ENCODE peak calls at places on chromosomes 4 and X, in ten cellular contexts. One of them, this sample, is unnamed.
A peak's percentile ranks its signal among the peaks of the same experiment; 100 is the strongest.

GRCh38 chr4:106266201-106266600 is 49.8 kb downstream of the TBCK start:
- DNase-seq in Calu3: no peak
- DNase-seq in pancreas: no peak
- DNase-seq in CD4-positive, alpha-beta T cell: no peak
- DNase-seq in left ventricle myocardium inferior: no peak
- DNase-seq in A673: peak; percentile 79
- DNase-seq in esophagus muscularis mucosa: no peak
- DNase-seq in heart left ventricle: no peak
- DNase-seq in endothelial cell: no peak
- DNase-seq in glutamatergic neuron: no peak
- DNase-seq in this sample: no peak

GRCh38 chrX:65723706-65724105 is 56.3 kb downstream of the MSN start:
- DNase-seq in Calu3: no peak
- DNase-seq in pancreas: no peak
- DNase-seq in CD4-positive, alpha-beta T cell: no peak
- DNase-seq in left ventricle myocardium inferior: no peak
- DNase-seq in A673: no peak
- DNase-seq in esophagus muscularis mucosa: no peak
- DNase-seq in heart left ventricle: no peak
- DNase-seq in endothelial cell: no peak
- DNase-seq in glutamatergic neuron: no peak
- DNase-seq in this sample: peak; percentile 63

GRCh38 chr4:139278956-139279722 is 886 bp downstream of the MGARP start:
- DNase-seq in Calu3: peak; percentile 1
- DNase-seq in pancreas: no peak
- DNase-seq in CD4-positive, alpha-beta T cell: no peak
- DNase-seq in left ventricle myocardium inferior: no peak
- DNase-seq in A673: no peak
- DNase-seq in esophagus muscularis mucosa: no peak
- DNase-seq in heart left ventricle: no peak
- DNase-seq in endothelial cell: peak; percentile 26
- DNase-seq in glutamatergic neuron: peak; percentile 35
- DNase-seq in this sample: no peak

GRCh38 chr4:170990989-170991589 is 822.1 kb upstream of the GALNTL6 start:
- DNase-seq in Calu3: peak; percentile 22
- DNase-seq in pancreas: no peak
- DNase-seq in CD4-positive, alpha-beta T cell: no peak
- DNase-seq in left ventricle myocardium inferior: no peak
- DNase-seq in A673: peak; percentile 50
- DNase-seq in esophagus muscularis mucosa: no peak
- DNase-seq in heart left ventricle: no peak
- DNase-seq in endothelial cell: peak; percentile 49
- DNase-seq in glutamatergic neuron: no peak
- DNase-seq in this sample: no peak

GRCh38 chrX:41870719-41871151 is 52.6 kb downstream of the CASK start:
- DNase-seq in Calu3: peak; percentile 49
- DNase-seq in pancreas: no peak
- DNase-seq in CD4-positive, alpha-beta T cell: no peak
- DNase-seq in left ventricle myocardium inferior: no peak
- DNase-seq in A673: no peak
- DNase-seq in esophagus muscularis mucosa: no peak
- DNase-seq in heart left ventricle: no peak
- DNase-seq in endothelial cell: no peak
- DNase-seq in glutamatergic neuron: no peak
- DNase-seq in this sample: no peak

GRCh38 chr4:66351761-66352160 is 681.5 kb upstream of the EPHA5 start:
- DNase-seq in Calu3: no peak
- DNase-seq in pancreas: no peak
- DNase-seq in CD4-positive, alpha-beta T cell: no peak
- DNase-seq in left ventricle myocardium inferior: no peak
- DNase-seq in A673: no peak
- DNase-seq in esophagus muscularis mucosa: no peak
- DNase-seq in heart left ventricle: no peak
- DNase-seq in endothelial cell: no peak
- DNase-seq in glutamatergic neuron: no peak
- DNase-seq in this sample: no peak

GRCh38 chrX:24148535-24149345 is 789 bp upstream of the ZFX start:
- DNase-seq in Calu3: no peak
- DNase-seq in pancreas: no peak
- DNase-seq in CD4-positive, alpha-beta T cell: peak; percentile 37
- DNase-seq in left ventricle myocardium inferior: no peak
- DNase-seq in A673: peak; percentile 59
- DNase-seq in esophagus muscularis mucosa: no peak
- DNase-seq in heart left ventricle: no peak
- DNase-seq in endothelial cell: no peak
- DNase-seq in glutamatergic neuron: no peak
- DNase-seq in this sample: peak; percentile 33

GRCh38 chr4:138499627-138500026 is 257.5 kb upstream of the SLC7A11 start:
- DNase-seq in Calu3: no peak
- DNase-seq in pancreas: peak; percentile 40
- DNase-seq in CD4-positive, alpha-beta T cell: no peak
- DNase-seq in left ventricle myocardium inferior: no peak
- DNase-seq in A673: no peak
- DNase-seq in esophagus muscularis mucosa: no peak
- DNase-seq in heart left ventricle: no peak
- DNase-seq in endothelial cell: no peak
- DNase-seq in glutamatergic neuron: no peak
- DNase-seq in this sample: no peak

GRCh38 chrX:154712781-154713391 is 38.0 kb downstream of the GAB3 start:
- DNase-seq in Calu3: no peak
- DNase-seq in pancreas: no peak
- DNase-seq in CD4-positive, alpha-beta T cell: no peak
- DNase-seq in left ventricle myocardium inferior: no peak
- DNase-seq in A673: no peak
- DNase-seq in esophagus muscularis mucosa: no peak
- DNase-seq in heart left ventricle: no peak
- DNase-seq in endothelial cell: no peak
- DNase-seq in glutamatergic neuron: no peak
- DNase-seq in this sample: peak; percentile 30

GRCh38 chrX:53281321-53281822 is at the start of gene IQSEC2:
- DNase-seq in Calu3: peak; percentile 85
- DNase-seq in pancreas: peak; percentile 93
- DNase-seq in CD4-positive, alpha-beta T cell: no peak
- DNase-seq in left ventricle myocardium inferior: peak; percentile 85
- DNase-seq in A673: peak; percentile 94
- DNase-seq in esophagus muscularis mucosa: peak; percentile 93
- DNase-seq in heart left ventricle: peak; percentile 88
- DNase-seq in endothelial cell: peak; percentile 16
- DNase-seq in glutamatergic neuron: no peak
- DNase-seq in this sample: no peak

GRCh38 chr4:143559757-143560147 is 46.2 kb downstream of the SMARCA5 start:
- DNase-seq in Calu3: no peak
- DNase-seq in pancreas: no peak
- DNase-seq in CD4-positive, alpha-beta T cell: peak; percentile 44
- DNase-seq in left ventricle myocardium inferior: no peak
- DNase-seq in A673: no peak
- DNase-seq in esophagus muscularis mucosa: no peak
- DNase-seq in heart left ventricle: peak; percentile 58
- DNase-seq in endothelial cell: no peak
- DNase-seq in glutamatergic neuron: no peak
- DNase-seq in this sample: peak; percentile 24

GRCh38 chrX:153888344-153888743 is 2.4 kb upstream of the L1CAM start:
- DNase-seq in Calu3: no peak
- DNase-seq in pancreas: no peak
- DNase-seq in CD4-positive, alpha-beta T cell: no peak
- DNase-seq in left ventricle myocardium inferior: no peak
- DNase-seq in A673: no peak
- DNase-seq in esophagus muscularis mucosa: no peak
- DNase-seq in heart left ventricle: no peak
- DNase-seq in endothelial cell: no peak
- DNase-seq in glutamatergic neuron: no peak
- DNase-seq in this sample: no peak

GRCh38 chr4:108118505-108118904 is 50.2 kb downstream of the LEF1 start:
- DNase-seq in Calu3: no peak
- DNase-seq in pancreas: no peak
- DNase-seq in CD4-positive, alpha-beta T cell: no peak
- DNase-seq in left ventricle myocardium inferior: no peak
- DNase-seq in A673: no peak
- DNase-seq in esophagus muscularis mucosa: no peak
- DNase-seq in heart left ventricle: no peak
- DNase-seq in endothelial cell: no peak
- DNase-seq in glutamatergic neuron: no peak
- DNase-seq in this sample: peak; percentile 63

GRCh38 chr4:24798036-24798610 is 2.8 kb downstream of the SOD3 start:
- DNase-seq in Calu3: no peak
- DNase-seq in pancreas: no peak
- DNase-seq in CD4-positive, alpha-beta T cell: no peak
- DNase-seq in left ventricle myocardium inferior: no peak
- DNase-seq in A673: no peak
- DNase-seq in esophagus muscularis mucosa: peak; percentile 79
- DNase-seq in heart left ventricle: no peak
- DNase-seq in endothelial cell: no peak
- DNase-seq in glutamatergic neuron: no peak
- DNase-seq in this sample: no peak

GRCh38 chr4:101020956-101021355 is 326.4 kb downstream of the PPP3CA start:
- DNase-seq in Calu3: no peak
- DNase-seq in pancreas: no peak
- DNase-seq in CD4-positive, alpha-beta T cell: no peak
- DNase-seq in left ventricle myocardium inferior: no peak
- DNase-seq in A673: peak; percentile 91
- DNase-seq in esophagus muscularis mucosa: no peak
- DNase-seq in heart left ventricle: no peak
- DNase-seq in endothelial cell: no peak
- DNase-seq in glutamatergic neuron: no peak
- DNase-seq in this sample: no peak

GRCh38 chrX:13845721-13846378 is 29.0 kb upstream of the GPM6B start:
- DNase-seq in Calu3: no peak
- DNase-seq in pancreas: no peak
- DNase-seq in CD4-positive, alpha-beta T cell: no peak
- DNase-seq in left ventricle myocardium inferior: no peak
- DNase-seq in A673: no peak
- DNase-seq in esophagus muscularis mucosa: no peak
- DNase-seq in heart left ventricle: no peak
- DNase-seq in endothelial cell: no peak
- DNase-seq in glutamatergic neuron: no peak
- DNase-seq in this sample: no peak

GRCh38 chrX:18931972-18932371 is 51.9 kb downstream of the PHKA2 start:
- DNase-seq in Calu3: peak; percentile 10
- DNase-seq in pancreas: no peak
- DNase-seq in CD4-positive, alpha-beta T cell: no peak
- DNase-seq in left ventricle myocardium inferior: no peak
- DNase-seq in A673: peak; percentile 90
- DNase-seq in esophagus muscularis mucosa: no peak
- DNase-seq in heart left ventricle: no peak
- DNase-seq in endothelial cell: peak; percentile 7
- DNase-seq in glutamatergic neuron: no peak
- DNase-seq in this sample: peak; percentile 2

GRCh38 chr4:111630705-111631104 is 514.5 kb upstream of the FAM241A start:
- DNase-seq in Calu3: no peak
- DNase-seq in pancreas: no peak
- DNase-seq in CD4-positive, alpha-beta T cell: no peak
- DNase-seq in left ventricle myocardium inferior: no peak
- DNase-seq in A673: peak; percentile 85
- DNase-seq in esophagus muscularis mucosa: no peak
- DNase-seq in heart left ventricle: no peak
- DNase-seq in endothelial cell: no peak
- DNase-seq in glutamatergic neuron: no peak
- DNase-seq in this sample: no peak
- TF ChIP-seq CTCF in Calu3: no peak
- TF ChIP-seq CTCF in pancreas: no peak
- TF ChIP-seq CTCF in CD4-positive, alpha-beta T cell: no peak
- TF ChIP-seq CTCF in left ventricle myocardium inferior: peak; percentile 37
- TF ChIP-seq CTCF in A673: peak; percentile 69
- TF ChIP-seq CTCF in esophagus muscularis mucosa: peak; percentile 19
- TF ChIP-seq CTCF in heart left ventricle: peak; percentile 22
- TF ChIP-seq CTCF in endothelial cell: peak; percentile 32
- TF ChIP-seq CTCF in glutamatergic neuron: no peak
- TF ChIP-seq CTCF in this sample: no peak

GRCh38 chr4:140595065-140595464 is 26.3 kb upstream of the UCP1 start:
- DNase-seq in Calu3: peak; percentile 39
- DNase-seq in pancreas: no peak
- DNase-seq in CD4-positive, alpha-beta T cell: no peak
- DNase-seq in left ventricle myocardium inferior: no peak
- DNase-seq in A673: no peak
- DNase-seq in esophagus muscularis mucosa: no peak
- DNase-seq in heart left ventricle: no peak
- DNase-seq in endothelial cell: no peak
- DNase-seq in glutamatergic neuron: no peak
- DNase-seq in this sample: no peak
- TF ChIP-seq CTCF in Calu3: peak; percentile 63
- TF ChIP-seq CTCF in pancreas: peak; percentile 47
- TF ChIP-seq CTCF in CD4-positive, alpha-beta T cell: no peak
- TF ChIP-seq CTCF in left ventricle myocardium inferior: peak; percentile 69
- TF ChIP-seq CTCF in A673: peak; percentile 46
- TF ChIP-seq CTCF in esophagus muscularis mucosa: no peak
- TF ChIP-seq CTCF in heart left ventricle: peak; percentile 37
- TF ChIP-seq CTCF in endothelial cell: no peak
- TF ChIP-seq CTCF in glutamatergic neuron: no peak
- TF ChIP-seq CTCF in this sample: no peak

GRCh38 chr4:85233516-85233915 is 241.4 kb upstream of the ARHGAP24 start:
- DNase-seq in Calu3: no peak
- DNase-seq in pancreas: no peak
- DNase-seq in CD4-positive, alpha-beta T cell: no peak
- DNase-seq in left ventricle myocardium inferior: no peak
- DNase-seq in A673: no peak
- DNase-seq in esophagus muscularis mucosa: no peak
- DNase-seq in heart left ventricle: no peak
- DNase-seq in endothelial cell: no peak
- DNase-seq in glutamatergic neuron: no peak
- DNase-seq in this sample: no peak

GRCh38 chr4:85222561-85222960 is 252.4 kb upstream of the ARHGAP24 start:
- DNase-seq in Calu3: no peak
- DNase-seq in pancreas: no peak
- DNase-seq in CD4-positive, alpha-beta T cell: no peak
- DNase-seq in left ventricle myocardium inferior: no peak
- DNase-seq in A673: no peak
- DNase-seq in esophagus muscularis mucosa: no peak
- DNase-seq in heart left ventricle: no peak
- DNase-seq in endothelial cell: no peak
- DNase-seq in glutamatergic neuron: no peak
- DNase-seq in this sample: no peak

GRCh38 chr4:85228264-85228663 is 246.7 kb upstream of the ARHGAP24 start:
- DNase-seq in Calu3: no peak
- DNase-seq in pancreas: no peak
- DNase-seq in CD4-positive, alpha-beta T cell: no peak
- DNase-seq in left ventricle myocardium inferior: no peak
- DNase-seq in A673: no peak
- DNase-seq in esophagus muscularis mucosa: no peak
- DNase-seq in heart left ventricle: no peak
- DNase-seq in endothelial cell: no peak
- DNase-seq in glutamatergic neuron: no peak
- DNase-seq in this sample: no peak
- TF ChIP-seq CTCF in Calu3: no peak
- TF ChIP-seq CTCF in pancreas: no peak
- TF ChIP-seq CTCF in CD4-positive, alpha-beta T cell: no peak
- TF ChIP-seq CTCF in left ventricle myocardium inferior: no peak
- TF ChIP-seq CTCF in A673: no peak
- TF ChIP-seq CTCF in esophagus muscularis mucosa: no peak
- TF ChIP-seq CTCF in heart left ventricle: no peak
- TF ChIP-seq CTCF in endothelial cell: no peak
- TF ChIP-seq CTCF in glutamatergic neuron: no peak
- TF ChIP-seq CTCF in this sample: no peak

GRCh38 chrX:93585661-93586060 is 87.7 kb downstream of the NAP1L3 start:
- DNase-seq in Calu3: no peak
- DNase-seq in pancreas: no peak
- DNase-seq in CD4-positive, alpha-beta T cell: no peak
- DNase-seq in left ventricle myocardium inferior: no peak
- DNase-seq in A673: no peak
- DNase-seq in esophagus muscularis mucosa: no peak
- DNase-seq in heart left ventricle: no peak
- DNase-seq in endothelial cell: no peak
- DNase-seq in glutamatergic neuron: no peak
- DNase-seq in this sample: no peak

GRCh38 chrX:93594780-93595179 is 78.6 kb downstream of the NAP1L3 start:
- DNase-seq in Calu3: no peak
- DNase-seq in pancreas: no peak
- DNase-seq in CD4-positive, alpha-beta T cell: no peak
- DNase-seq in left ventricle myocardium inferior: no peak
- DNase-seq in A673: no peak
- DNase-seq in esophagus muscularis mucosa: no peak
- DNase-seq in heart left ventricle: no peak
- DNase-seq in endothelial cell: no peak
- DNase-seq in glutamatergic neuron: no peak
- DNase-seq in this sample: no peak

GRCh38 chrX:93591398-93591797 is 82.0 kb downstream of the NAP1L3 start:
- DNase-seq in Calu3: no peak
- DNase-seq in pancreas: no peak
- DNase-seq in CD4-positive, alpha-beta T cell: no peak
- DNase-seq in left ventricle myocardium inferior: no peak
- DNase-seq in A673: no peak
- DNase-seq in esophagus muscularis mucosa: no peak
- DNase-seq in heart left ventricle: no peak
- DNase-seq in endothelial cell: no peak
- DNase-seq in glutamatergic neuron: no peak
- DNase-seq in this sample: no peak
- TF ChIP-seq CTCF in Calu3: no peak
- TF ChIP-seq CTCF in pancreas: no peak
- TF ChIP-seq CTCF in CD4-positive, alpha-beta T cell: no peak
- TF ChIP-seq CTCF in left ventricle myocardium inferior: no peak
- TF ChIP-seq CTCF in A673: peak; percentile 18
- TF ChIP-seq CTCF in esophagus muscularis mucosa: no peak
- TF ChIP-seq CTCF in heart left ventricle: no peak
- TF ChIP-seq CTCF in endothelial cell: no peak
- TF ChIP-seq CTCF in glutamatergic neuron: peak; percentile 10
- TF ChIP-seq CTCF in this sample: no peak